ENCODE peak calls at places on chromosome 17, in eight cellular contexts. U, C, G, V, X, I, H and O are unnamed samples.

GRCh38 chr17:44779211-44780025 is 20.6 kb downstream of the ADAM11 start:
- ATAC-seq in U (peak; percentile 44), C (peak; percentile 58), G (peak; percentile 61), V (peak; percentile 48), X (peak; percentile 37), I (peak; percentile 47), H (peak; percentile 6), O (peak; percentile 28)

GRCh38 chr17:65190467-65191095 is 53.4 kb downstream of the RGS9 start:
- ATAC-seq in U (no peak), C (no peak), G (no peak), V (no peak), X (no peak), I (no peak), H (no peak), O (no peak)

GRCh38 chr17:34485999-34486398 is 93.4 kb upstream of the TMEM132E start:
- ATAC-seq in U (no peak), C (no peak), G (no peak), V (peak; percentile 38), X (no peak), I (no peak), H (no peak), O (no peak)

GRCh38 chr17:2266045-2266864 is 37.3 kb downstream of the SMG6 start:
- ATAC-seq in U (peak; percentile 55), C (no peak), G (no peak), V (peak; percentile 90), X (no peak), I (no peak), H (no peak), O (no peak)

GRCh38 chr17:74520790-74521480 is 10.3 kb downstream of the CD300LB start:
- ATAC-seq in U (no peak), C (no peak), G (no peak), V (no peak), X (no peak), I (no peak), H (no peak), O (peak; percentile 46)

GRCh38 chr17:55273579-55274370 is 9.0 kb downstream of the HLF start:
- ATAC-seq in U (peak; percentile 86), C (no peak), G (no peak), V (no peak), X (peak; percentile 46), I (no peak), H (no peak), O (peak; percentile 88)

GRCh38 chr17:36939944-36940312 is 2.7 kb downstream of the LHX1 start:
- ATAC-seq in U (no peak), C (no peak), G (no peak), V (no peak), X (no peak), I (no peak), H (peak; percentile 2), O (no peak)

GRCh38 chr17:43745541-43745940 is 13.1 kb downstream of the SOST start:
- ATAC-seq in U (no peak), C (no peak), G (no peak), V (no peak), X (no peak), I (no peak), H (peak; percentile 84), O (no peak)

GRCh38 chr17:47948706-47949196 is 7.4 kb downstream of the PNPO start:
- ATAC-seq in U (no peak), C (peak; percentile 10), G (peak; percentile 61), V (peak; percentile 4), X (peak; percentile 75), I (peak; percentile 48), H (no peak), O (no peak)

GRCh38 chr17:82860606-82861392 is 21.0 kb upstream of the ZNF750 start:
- ATAC-seq in U (no peak), C (no peak), G (no peak), V (no peak), X (no peak), I (no peak), H (no peak), O (no peak)

GRCh38 chr17:34378664-34379101 is 15.7 kb upstream of the CCL1 start:
- ATAC-seq in U (no peak), C (peak; percentile 71), G (no peak), V (peak; percentile 79), X (no peak), I (no peak), H (no peak), O (no peak)

GRCh38 chr17:31564883-31565297 is 173.4 kb downstream of the RAB11FIP4 start:
- ATAC-seq in U (no peak), C (no peak), G (no peak), V (no peak), X (no peak), I (no peak), H (peak; percentile 59), O (no peak)

GRCh38 chr17:21095735-21096134 is 31.0 kb upstream of the DHRS7B start:
- ATAC-seq in U (no peak), C (no peak), G (no peak), V (no peak), X (no peak), I (no peak), H (no peak), O (no peak)

GRCh38 chr17:63571632-63572310 is 21.5 kb downstream of the DCAF7 start:
- ATAC-seq in U (no peak), C (peak; percentile 89), G (peak; percentile 56), V (no peak), X (no peak), I (no peak), H (no peak), O (no peak)

GRCh38 chr17:49547566-49547965 is 28.1 kb upstream of the NXPH3 start:
- ATAC-seq in U (no peak), C (no peak), G (no peak), V (no peak), X (no peak), I (no peak), H (no peak), O (no peak)

GRCh38 chr17:75854111-75854748 is 905 bp downstream of the WBP2 start:
- ATAC-seq in U (no peak), C (no peak), G (peak; percentile 36), V (no peak), X (no peak), I (no peak), H (no peak), O (peak; percentile 22)

GRCh38 chr17:75855310-75856061 is at the start of gene WBP2:
- ATAC-seq in U (peak; percentile 99), C (peak; percentile 90), G (peak; percentile 96), V (peak; percentile 92), X (peak; percentile 92), I (peak; percentile 91), H (peak; percentile 91), O (peak; percentile 95)

GRCh38 chr17:75854881-75855309 is 240 bp downstream of the WBP2 start:
- ATAC-seq in U (peak; percentile 5), C (peak; percentile 12), G (peak; percentile 4), V (peak; percentile 5), X (peak; percentile 6), I (peak; percentile 14), H (peak; percentile 23), O (no peak)

GRCh38 chr17:75853410-75853809 is 1.7 kb downstream of the WBP2 start:
- ATAC-seq in U (no peak), C (no peak), G (no peak), V (no peak), X (no peak), I (no peak), H (no peak), O (no peak)

DNA sequence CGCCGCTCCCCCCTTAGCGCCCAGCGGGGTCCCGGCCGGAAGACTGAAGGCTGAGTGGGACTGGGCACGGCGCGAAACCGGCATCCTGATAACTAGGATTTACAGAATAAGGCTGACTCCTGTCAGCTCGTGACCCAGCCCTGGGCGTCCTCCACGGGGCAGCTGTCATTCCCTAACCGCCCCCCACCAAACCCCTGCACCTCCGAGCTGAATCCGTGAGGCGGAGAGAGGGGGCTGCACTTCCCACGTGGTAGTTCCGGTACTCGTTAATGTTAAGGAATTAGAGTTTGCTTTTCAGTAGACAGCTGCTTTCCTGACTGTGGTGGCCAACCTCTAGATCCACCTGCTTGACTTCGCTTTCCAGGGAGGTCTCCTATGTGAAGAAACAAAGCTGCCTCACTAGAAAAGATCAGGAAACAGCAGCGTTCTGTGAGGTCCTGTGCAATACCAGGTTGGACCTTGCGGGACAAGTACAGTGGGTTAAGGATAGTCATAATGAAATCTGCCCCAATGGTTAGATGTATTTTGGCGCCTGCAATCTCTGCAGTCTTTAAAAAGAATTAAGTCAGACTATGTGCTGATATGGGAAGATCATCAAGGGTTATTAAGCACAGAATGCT is 1.0 kb upstream of the WBP2 start:
- ATAC-seq in U (peak; percentile 8), C (peak; percentile 70), G (peak; percentile 56), V (peak; percentile 63), X (peak; percentile 62), I (peak; percentile 3), H (peak; percentile 4), O (peak; percentile 47)
- TF ChIP-seq CTCF in U (no peak), C (peak; percentile 76), G (peak; percentile 54), V (no peak), X (peak; percentile 80), I (no peak), H (peak; percentile 53), O (peak; percentile 20)

GRCh38 chr17:50802609-50803571 is 32.5 kb upstream of the WFIKKN2 start:
- ATAC-seq in U (no peak), C (no peak), G (no peak), V (no peak), X (peak; percentile 9), I (no peak), H (no peak), O (no peak)
- TF ChIP-seq POLR2AphosphoS5 in U (no peak), C (no peak), G (no peak), V (no peak), X (no peak), I (no peak), H (no peak), O (no peak)

DNA sequence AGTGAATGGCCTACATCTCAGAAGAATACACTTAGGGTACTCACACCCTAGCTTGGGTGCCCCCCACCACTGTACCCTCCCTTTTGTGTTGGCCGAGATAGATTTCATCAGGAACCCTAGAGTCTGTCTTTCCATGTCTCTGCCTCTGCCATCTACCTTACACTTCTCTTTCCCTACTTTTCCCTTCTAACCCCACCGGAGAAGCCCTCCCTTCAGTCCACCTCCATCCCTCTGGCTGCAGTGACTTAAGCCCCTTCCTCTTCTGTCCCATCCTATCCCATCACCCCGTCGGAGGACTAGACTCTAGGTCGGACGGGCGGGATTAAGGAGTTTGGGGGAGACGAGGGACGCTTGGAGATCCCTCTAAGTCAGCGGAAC is 213 bp downstream of the DLG4 start:
- ATAC-seq in U (no peak), C (no peak), G (no peak), V (no peak), X (no peak), I (no peak), H (no peak), O (no peak)
- H3K27ac ChIP-seq in U (peak overlapping the region; percentile 99), C (peak overlapping the region; percentile 90), G (peak overlapping the region; percentile 95), V (peak overlapping the region; percentile 92), X (peak overlapping the region; percentile 96), I (peak overlapping the region; percentile 99), H (no peak overlapping the region), O (peak overlapping the region; percentile 86)

DNA sequence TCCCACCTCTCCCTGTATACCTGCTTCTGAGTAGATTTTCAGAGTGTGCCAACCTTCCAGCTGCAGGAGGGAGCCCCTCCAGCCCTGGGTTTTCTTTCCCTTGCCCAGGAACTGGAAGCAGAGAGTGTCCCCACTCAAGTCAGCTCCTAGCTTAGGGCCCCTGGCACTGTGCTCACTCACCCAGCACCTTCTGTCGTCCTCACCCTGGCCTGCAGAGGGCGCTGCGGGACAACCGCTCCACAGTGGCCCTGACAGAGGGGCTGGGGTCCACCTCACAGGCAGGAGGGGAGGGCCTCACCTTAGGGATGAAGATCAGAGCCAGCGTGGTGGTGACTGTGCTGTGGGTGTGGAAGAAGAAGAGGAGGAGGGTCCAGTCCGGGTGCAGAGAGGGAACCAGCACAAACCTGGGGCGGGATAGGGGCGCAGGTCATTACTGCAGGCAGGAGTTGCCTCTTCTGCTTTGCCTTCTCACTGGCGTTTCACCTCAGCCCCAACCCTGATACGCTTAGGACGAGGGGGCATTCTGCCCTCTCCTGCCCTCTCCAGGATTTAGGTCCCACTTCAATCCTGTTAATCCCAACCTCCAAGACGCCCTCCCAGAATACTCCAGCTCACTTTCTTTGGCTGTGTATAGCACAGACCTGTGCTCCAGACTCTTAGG is 10.0 kb downstream of the GPR179 start:
- ATAC-seq in U (no peak), C (peak; percentile 92), G (peak; percentile 78), V (peak; percentile 84), X (peak; percentile 75), I (peak; percentile 90), H (peak; percentile 93), O (no peak)
- TF ChIP-seq CTCF in U (peak; percentile 28), C (peak; percentile 91), G (peak; percentile 77), V (peak; percentile 62), X (peak; percentile 95), I (peak; percentile 93), H (peak; percentile 99), O (peak; percentile 30)